ENCODE peak calls at places on chromosome 21, in six cellular contexts. I, P, T, O, K and U are unnamed samples.

GRCh38 chr21:42258885-42259407 is 40.0 kb downstream of the ABCG1 start:
- DNase-seq in I (no peak), P (no peak), T (peak), O (no peak), K (peak), U (no peak)

GRCh38 chr21:36159356-36159921 is 2.8 kb downstream of the DOP1B start:
- DNase-seq in I (no peak), P (no peak), T (no peak), O (no peak), K (no peak), U (no peak)

GRCh38 chr21:42703936-42704335 is 50.5 kb downstream of the PDE9A start:
- DNase-seq in I (no peak), P (no peak), T (no peak), O (no peak), K (no peak), U (no peak)

GRCh38 chr21:35743571-35743970 is 316.8 kb downstream of the SETD4 start:
- DNase-seq in I (no peak), P (no peak), T (no peak), O (no peak), K (no peak), U (no peak)

GRCh38 chr21:29347274-29347681 is 48.6 kb downstream of the BACH1 start:
- DNase-seq in I (no peak), P (no peak), T (no peak), O (no peak), K (no peak), U (no peak)

GRCh38 chr21:43307677-43308070 is 119.3 kb downstream of the SIK1 start:
- DNase-seq in I (no peak), P (no peak), T (no peak), O (no peak), K (peak), U (no peak)

GRCh38 chr21:41235214-41235613 is 67.3 kb downstream of the BACE2 start:
- DNase-seq in I (no peak), P (no peak), T (no peak), O (no peak), K (no peak), U (no peak)

GRCh38 chr21:34362136-34362444 is 1.7 kb upstream of the KCNE2 start:
- DNase-seq in I (no peak), P (no peak), T (no peak), O (no peak), K (no peak), U (no peak)

GRCh38 chr21:36255650-36256047 is 64.3 kb upstream of the MORC3 start:
- DNase-seq in I (no peak), P (no peak), T (no peak), O (no peak), K (no peak), U (no peak)

GRCh38 chr21:35303085-35303484 is 254.0 kb upstream of the RUNX1 start:
- DNase-seq in I (no peak), P (no peak), T (no peak), O (no peak), K (no peak), U (no peak)

GRCh38 chr21:35649186-35649585 is 411.1 kb downstream of the SETD4 start:
- DNase-seq in I (no peak), P (no peak), T (no peak), O (no peak), K (no peak), U (no peak)

GRCh38 chr21:45093064-45093532 is 18.7 kb downstream of the ADARB1 start:
- DNase-seq in I (no peak), P (no peak), T (peak), O (no peak), K (peak), U (peak)

GRCh38 chr21:29074007-29074376 is 544 bp upstream of the CCT8 start:
- DNase-seq in I (no peak), P (no peak), T (no peak), O (no peak), K (no peak), U (no peak)

GRCh38 chr21:40531421-40531820 is 315.5 kb downstream of the DSCAM start:
- DNase-seq in I (no peak), P (no peak), T (no peak), O (no peak), K (no peak), U (no peak)

GRCh38 chr21:17612023-17612564 is 607 bp downstream of the BTG3 start:
- DNase-seq in I (peak), P (peak), T (peak), O (peak), K (peak), U (peak)

GRCh38 chr21:34606051-34606450 is 8.9 kb downstream of the RCAN1 start:
- DNase-seq in I (no peak), P (no peak), T (no peak), O (no peak), K (no peak), U (no peak)

GRCh38 chr21:36847189-36847588 is 119.3 kb downstream of the HLCS start:
- DNase-seq in I (no peak), P (no peak), T (no peak), O (no peak), K (no peak), U (no peak)

GRCh38 chr21:36547464-36547863 is 67.5 kb upstream of the CLDN14 start:
- DNase-seq in I (no peak), P (no peak), T (no peak), O (no peak), K (no peak), U (no peak)

GRCh38 chr21:44870748-44871495 is 2.6 kb downstream of the PTTG1IP start:
- DNase-seq in I (no peak), P (no peak), T (peak), O (no peak), K (peak), U (peak)

GRCh38 chr21:35438643-35439404 is 389.7 kb upstream of the RUNX1 start:
- DNase-seq in I (no peak), P (no peak), T (no peak), O (no peak), K (no peak), U (no peak)

DNA sequence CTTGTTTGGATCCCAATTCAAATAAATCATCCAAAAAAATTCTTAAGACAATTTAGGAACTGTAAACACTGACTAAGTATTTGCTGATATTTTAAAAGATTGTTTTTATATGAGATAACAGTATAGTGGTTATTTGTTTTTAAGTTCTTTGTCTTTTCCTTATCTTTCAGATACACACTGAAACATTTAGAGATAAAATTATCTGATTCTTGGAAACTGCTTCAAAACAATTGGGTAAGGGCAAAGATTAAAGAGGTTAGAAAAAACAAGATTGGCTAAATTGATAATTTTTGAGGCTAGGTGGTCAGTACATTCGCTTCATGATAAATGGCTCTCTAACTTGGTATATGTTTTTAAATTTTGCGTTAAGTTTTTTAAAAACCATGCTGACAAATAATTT is 117.3 kb downstream of the PSMG1 start:
- DNase-seq in I (no peak), P (no peak), T (no peak), O (no peak), K (no peak), U (no peak)
- H3K27ac ChIP-seq in I (no peak), P (no peak), T (peak), O (no peak), K (no peak), U (no peak)

GRCh38 chr21:31135536-31136184 is 97.4 kb upstream of the KRTAP19-8 start:
- DNase-seq in I (no peak), P (no peak), T (no peak), O (no peak), K (no peak), U (no peak)

GRCh38 chr21:31133243-31133830 is 95.1 kb upstream of the KRTAP19-8 start:
- DNase-seq in I (no peak), P (no peak), T (no peak), O (no peak), K (no peak), U (no peak)

GRCh38 chr21:31136891-31137290 is 98.6 kb upstream of the KRTAP19-8 start:
- DNase-seq in I (no peak), P (no peak), T (no peak), O (no peak), K (no peak), U (peak)

GRCh38 chr21:31130821-31131220 is 92.5 kb upstream of the KRTAP19-8 start:
- DNase-seq in I (no peak), P (no peak), T (no peak), O (no peak), K (no peak), U (no peak)

GRCh38 chr21:31132574-31133242 is 94.4 kb upstream of the KRTAP19-8 start:
- DNase-seq in I (no peak), P (no peak), T (no peak), O (no peak), K (no peak), U (no peak)
- H3K4me3 ChIP-seq in I (no peak), P (no peak), T (no peak), O (no peak), K (no peak), U (no peak)

GRCh38 chr21:16589046-16589445 is 859.3 kb downstream of the USP25 start:
- DNase-seq in I (no peak), P (no peak), T (no peak), O (no peak), K (no peak), U (no peak)
- H3K27ac ChIP-seq in I (no peak), P (peak), T (peak), O (no peak), K (peak), U (no peak)

DNA sequence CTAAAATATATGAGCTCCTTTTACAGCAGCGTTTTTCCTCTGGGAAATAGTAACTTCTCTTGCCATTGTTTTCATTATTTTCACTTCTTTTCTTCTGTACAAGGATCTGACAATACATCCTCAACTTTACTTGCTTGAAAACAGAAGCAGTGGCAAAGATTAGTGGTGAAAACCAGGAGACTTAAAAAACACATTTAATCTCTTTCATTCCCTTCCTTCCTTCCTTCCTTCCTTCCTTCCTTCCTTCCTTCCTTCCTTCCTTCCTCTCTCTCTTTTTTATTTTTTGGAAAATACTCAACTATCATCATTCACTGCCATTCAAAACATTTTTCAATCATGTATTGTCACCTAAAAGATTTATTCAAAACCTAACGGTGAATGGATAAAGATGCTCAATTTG is 1411.4 kb downstream of the NCAM2 start:
- DNase-seq in I (no peak), P (no peak), T (no peak), O (no peak), K (no peak), U (no peak)
- H3K4me3 ChIP-seq in I (no peak), P (no peak), T (no peak), O (no peak), K (no peak), U (no peak)

GRCh38 chr21:33201945-33202344 is 27.8 kb upstream of the IFNAR2 start:
- DNase-seq in I (no peak), P (no peak), T (no peak), O (no peak), K (no peak), U (no peak)

GRCh38 chr21:33197546-33197945 is 32.2 kb upstream of the IFNAR2 start:
- DNase-seq in I (no peak), P (no peak), T (peak), O (no peak), K (peak), U (peak)

GRCh38 chr21:33196956-33197374 is 32.8 kb upstream of the IFNAR2 start:
- DNase-seq in I (peak), P (peak), T (peak), O (no peak), K (peak), U (peak)

GRCh38 chr21:33198346-33199135 is 31.2 kb upstream of the IFNAR2 start:
- DNase-seq in I (no peak), P (peak), T (peak), O (no peak), K (peak), U (peak)

DNA sequence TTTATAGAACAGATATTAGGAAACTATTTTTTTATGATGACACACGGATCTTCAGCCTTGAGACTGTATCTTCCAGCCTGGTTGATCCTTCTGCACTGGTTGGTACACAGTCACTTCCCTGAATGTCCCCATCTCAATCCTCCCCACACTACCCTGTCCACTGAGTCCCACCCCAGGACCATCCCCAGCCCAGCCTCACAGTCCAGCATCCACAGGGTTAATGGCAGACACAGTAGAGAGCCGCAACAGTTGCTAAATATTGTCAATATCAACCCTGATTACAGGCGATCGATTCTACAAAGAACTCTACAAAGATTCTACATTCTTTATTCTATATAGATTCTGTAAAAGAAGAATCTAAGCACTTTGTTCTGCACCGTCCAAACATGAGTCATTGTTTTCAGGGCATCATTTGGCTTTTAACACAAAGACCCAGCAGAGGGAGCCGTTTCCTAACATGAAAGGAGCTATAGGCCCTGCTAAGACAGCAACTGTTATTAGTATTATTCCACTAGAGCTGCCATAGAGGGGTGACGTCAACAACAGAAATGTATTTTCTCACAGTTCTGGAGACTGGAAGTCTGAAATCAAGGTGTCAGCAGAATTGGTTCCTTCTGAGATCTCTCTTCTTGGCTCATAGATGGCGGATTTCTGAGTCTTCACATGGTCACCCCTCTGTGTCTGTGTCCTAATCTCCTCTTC is 30.1 kb upstream of the IFNAR2 start:
- DNase-seq in I (peak), P (peak), T (peak), O (peak), K (peak), U (peak)
- H3K27ac ChIP-seq in I (no peak), P (peak), T (peak), O (peak), K (peak), U (peak)

DNA sequence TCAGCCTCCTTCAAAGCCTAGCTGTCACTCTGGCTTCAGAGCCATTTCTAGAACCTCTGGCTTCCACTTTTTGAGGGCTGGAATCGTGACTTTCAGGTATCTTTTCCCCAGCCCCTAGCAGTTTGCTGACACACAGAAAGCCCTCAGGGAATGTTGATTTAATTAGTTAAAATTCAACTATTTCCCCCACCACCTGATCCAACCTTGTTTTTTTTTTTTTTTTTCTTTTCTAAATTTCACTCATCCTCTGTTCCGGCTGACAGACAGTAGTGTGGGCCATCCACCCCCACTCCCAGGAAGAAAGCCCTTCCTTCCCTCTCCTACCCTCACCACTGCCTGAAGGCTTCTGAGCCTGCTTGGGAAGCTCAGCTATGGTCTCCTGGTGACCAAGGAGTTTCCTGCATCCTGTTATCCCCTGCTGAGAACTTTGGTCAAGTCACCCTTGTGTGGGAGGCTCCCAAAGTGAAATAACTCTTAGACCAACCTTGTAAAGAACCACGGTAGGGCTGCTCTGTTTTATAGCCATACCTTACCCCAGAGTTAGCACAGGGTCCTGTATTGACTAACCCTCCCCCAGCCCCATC is 29.4 kb downstream of the KCNJ6 start:
- DNase-seq in I (no peak), P (no peak), T (no peak), O (no peak), K (no peak), U (no peak)
- H3K4me3 ChIP-seq in I (no peak), P (no peak), T (no peak), O (no peak), K (no peak), U (no peak)

GRCh38 chr21:26835027-26835713 is 10.0 kb downstream of the ADAMTS1 start:
- DNase-seq in I (peak), P (no peak), T (no peak), O (no peak), K (no peak), U (peak)
- H3K27ac ChIP-seq in I (no peak), P (peak), T (peak), O (no peak), K (no peak), U (no peak)

GRCh38 chr21:46095814-46096595 is 1.9 kb upstream of the COL6A2 start:
- DNase-seq in I (peak), P (peak), T (no peak), O (no peak), K (peak), U (no peak)
- H3K4me3 ChIP-seq in I (no peak), P (no peak), T (no peak), O (no peak), K (no peak), U (no peak)

DNA sequence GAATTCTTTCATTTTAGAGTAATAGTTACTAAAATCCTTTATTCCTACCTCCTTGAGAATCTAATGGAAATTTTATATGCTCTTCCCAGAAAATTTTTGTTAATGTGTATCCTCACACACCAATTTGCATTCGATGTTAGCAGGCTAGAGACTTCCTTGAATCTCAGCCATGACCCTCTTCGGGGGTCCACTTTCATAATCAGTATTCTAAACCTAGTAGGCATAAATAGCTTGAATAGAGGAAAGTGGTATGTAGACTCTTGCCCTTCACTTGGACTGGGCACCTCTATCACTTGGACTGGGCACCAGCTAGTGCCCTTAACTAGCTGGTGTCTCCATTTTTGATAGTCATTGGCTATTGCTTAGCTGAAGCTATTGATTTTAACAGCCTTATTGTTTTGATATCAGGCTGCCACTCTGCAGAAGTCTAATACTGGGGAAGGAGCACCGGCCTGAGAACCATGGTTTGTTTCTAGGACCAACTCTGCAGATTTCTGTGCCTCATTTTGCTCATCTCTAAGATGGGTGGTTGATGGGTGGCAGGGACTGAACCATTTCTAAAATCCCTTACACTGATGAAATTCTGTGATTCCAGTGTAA is 42.8 kb downstream of the MRPL39 start:
- DNase-seq in I (no peak), P (no peak), T (no peak), O (no peak), K (no peak), U (no peak)
- H3K27ac ChIP-seq in I (no peak), P (no peak), T (no peak), O (no peak), K (no peak), U (no peak)